ENCODE peak calls at places on chromosomes 13 and 19, in six cellular contexts. M is GM23248, W is endothelial cell of umbilical vein, Z is fibroblast of lung, N is body of pancreas, O is H1. K is an unnamed sample.

GRCh38 chr13:37685206-37685605 is 86.6 kb upstream of the POSTN start:
- DNase-seq in M (no peak), N (no peak), O (no peak), Z (peak; percentile 59), W (peak; percentile 13), K (no peak)

GRCh38 chr19:41421314-41421713 is 5.9 kb downstream of the B3GNT8 start:
- DNase-seq in N (no peak), M (no peak), O (no peak), W (no peak), Z (no peak), K (no peak)

GRCh38 chr19:3818479-3818878 is 32.3 kb upstream of the MATK start:
- DNase-seq in M (peak; percentile 83), Z (peak; percentile 47), W (peak; percentile 15), O (no peak), N (no peak), K (no peak)

GRCh38 chr13:50894504-50894903 is 15.1 kb upstream of the RNASEH2B start:
- DNase-seq in M (no peak), W (no peak), O (no peak), Z (no peak), N (no peak), K (no peak)

GRCh38 chr13:106573855-106574254 is 5.9 kb upstream of the ARGLU1 start:
- DNase-seq in N (peak; percentile 14), M (peak; percentile 69), Z (peak; percentile 55), O (no peak), W (no peak), K (no peak)

GRCh38 chr19:45206328-45206727 is 27.7 kb downstream of the BLOC1S3 start:
- DNase-seq in M (no peak), Z (no peak), W (no peak), N (no peak), O (no peak), K (no peak)

GRCh38 chr13:36432106-36432544 is at the start of gene CCNA1:
- DNase-seq in M (peak; percentile 21), Z (peak; percentile 40), O (peak; percentile 91), N (peak; percentile 4), W (no peak), K (no peak)

GRCh38 chr19:48877900-48878218 is 5.6 kb downstream of the PPP1R15A start:
- DNase-seq in M (peak; percentile 30), W (peak; percentile 1), O (no peak), Z (no peak), N (no peak), K (no peak)

GRCh38 chr13:51584731-51585191 is 499 bp downstream of the WDFY2 start:
- DNase-seq in O (peak; percentile 81), Z (peak; percentile 56), W (no peak), M (peak; percentile 77), N (peak; percentile 63), K (no peak)

GRCh38 chr19:17052439-17052838 is 22.8 kb downstream of the HAUS8 start:
- DNase-seq in N (peak; percentile 31), O (peak; percentile 67), Z (peak; percentile 44), M (peak; percentile 75), W (peak; percentile 55), K (no peak)

GRCh38 chr13:30576528-30576927 is 41.2 kb upstream of the USPL1 start:
- DNase-seq in O (no peak), N (peak; percentile 26), W (no peak), Z (peak; percentile 68), M (no peak), K (peak; percentile 77)

GRCh38 chr13:31008400-31009115 is 76.1 kb downstream of the TEX26 start:
- DNase-seq in O (peak; percentile 17), M (no peak), N (no peak), W (no peak), Z (peak; percentile 69), K (no peak)

GRCh38 chr19:31586282-31586681 is 237.0 kb upstream of the TSHZ3 start:
- DNase-seq in W (no peak), N (no peak), Z (peak; percentile 66), O (no peak), M (peak; percentile 3), K (no peak)

GRCh38 chr13:51906581-51906980 is 44.8 kb downstream of the CCDC70 start:
- DNase-seq in M (no peak), Z (no peak), O (no peak), W (no peak), N (peak; percentile 10), K (no peak)

GRCh38 chr13:48142437-48142836 is 47.5 kb upstream of the MED4 start:
- DNase-seq in N (no peak), W (peak; percentile 68), O (no peak), Z (no peak), M (no peak), K (no peak)

GRCh38 chr13:48146636-48147035 is 51.7 kb upstream of the MED4 start:
- DNase-seq in N (no peak), Z (no peak), M (no peak), O (no peak), W (no peak), K (no peak)

GRCh38 chr13:48146122-48146521 is 51.2 kb upstream of the MED4 start:
- DNase-seq in N (no peak), M (no peak), W (no peak), O (no peak), Z (no peak), K (no peak)

DNA sequence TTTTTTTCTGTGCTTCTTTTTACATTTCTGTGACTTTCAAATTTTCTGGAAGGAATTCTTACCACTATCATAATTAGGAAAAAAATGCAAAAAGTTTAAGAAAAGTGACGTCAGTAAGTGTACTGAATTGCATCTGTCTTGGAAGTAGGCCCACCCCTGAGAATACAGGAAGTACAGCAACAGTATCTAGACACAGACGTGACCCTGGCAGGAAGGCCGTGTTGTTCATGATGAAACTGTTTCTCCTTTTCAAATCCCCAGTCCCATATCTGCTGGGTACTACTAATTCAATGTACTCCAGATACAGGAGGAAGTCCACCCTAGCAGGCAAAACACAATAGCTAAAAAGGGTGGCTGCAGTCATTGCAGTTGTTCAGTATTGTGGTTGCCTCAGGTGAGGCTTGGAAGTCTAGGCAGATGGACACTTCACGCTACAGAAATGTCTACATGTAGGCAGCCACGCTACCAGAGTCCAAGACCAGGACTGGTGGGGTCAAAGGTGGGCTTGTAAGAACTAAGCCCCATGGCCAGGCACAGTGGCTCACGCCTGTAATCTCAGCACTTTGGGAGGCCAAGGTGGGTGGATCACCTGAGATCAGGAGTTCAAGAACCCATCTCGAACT is 49.6 kb upstream of the MED4 start:
- DNase-seq in Z (no peak), W (peak; percentile 81), M (peak; percentile 39), N (peak; percentile 68), O (no peak), K (no peak)
- H3K4me3 ChIP-seq in Z (no peak overlapping the region), W (no peak overlapping the region), M (no peak overlapping the region), N (no peak overlapping the region), O (no peak overlapping the region), K (no peak overlapping the region)

DNA sequence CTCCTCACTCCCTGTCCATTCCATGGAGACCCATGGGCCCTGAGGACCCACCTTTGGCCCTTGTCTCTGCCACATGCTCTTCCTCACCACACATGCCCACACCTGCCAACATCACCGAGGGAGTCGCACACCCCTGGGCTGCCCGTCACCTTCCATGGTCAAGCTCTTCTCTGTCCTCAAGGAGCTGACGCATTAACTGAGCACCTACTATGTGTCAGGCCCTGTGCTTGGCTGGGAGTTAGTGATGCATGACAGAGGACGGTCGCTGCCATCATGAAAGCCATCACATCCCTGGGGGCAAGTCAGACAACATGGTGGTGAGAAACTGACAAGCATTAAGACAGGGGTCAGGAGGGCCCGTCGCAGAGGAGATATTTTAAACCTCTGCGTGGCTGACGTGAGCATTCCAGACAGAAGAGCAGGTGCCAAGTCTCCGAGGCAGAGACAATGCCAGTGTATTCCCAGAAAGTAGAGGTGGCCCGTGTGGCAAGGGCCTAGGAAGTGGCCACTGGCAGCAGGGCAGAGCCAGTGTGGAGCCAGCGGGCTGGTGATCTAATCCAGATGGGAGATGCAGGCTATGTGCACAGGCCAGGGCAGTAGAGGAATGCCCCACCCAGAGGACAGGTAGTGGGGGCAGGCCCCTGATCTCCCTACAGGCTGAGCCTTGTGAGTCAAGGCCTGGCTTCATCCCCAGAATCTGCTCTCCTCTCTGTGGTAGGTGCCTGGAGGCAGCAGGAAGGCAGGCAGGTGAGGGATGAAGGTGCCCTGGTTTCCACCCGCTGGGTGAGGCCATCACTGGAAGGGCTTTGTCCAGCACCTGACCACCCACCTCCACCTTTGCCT is 21.2 kb downstream of the ELAVL1 start:
- DNase-seq in M (no peak), N (no peak), Z (no peak), W (no peak), O (no peak), K (no peak)
- H3K27ac ChIP-seq in M (no peak overlapping the region), N (no peak overlapping the region), Z (no peak overlapping the region), W (no peak overlapping the region), O (no peak overlapping the region), K (no peak overlapping the region)

DNA sequence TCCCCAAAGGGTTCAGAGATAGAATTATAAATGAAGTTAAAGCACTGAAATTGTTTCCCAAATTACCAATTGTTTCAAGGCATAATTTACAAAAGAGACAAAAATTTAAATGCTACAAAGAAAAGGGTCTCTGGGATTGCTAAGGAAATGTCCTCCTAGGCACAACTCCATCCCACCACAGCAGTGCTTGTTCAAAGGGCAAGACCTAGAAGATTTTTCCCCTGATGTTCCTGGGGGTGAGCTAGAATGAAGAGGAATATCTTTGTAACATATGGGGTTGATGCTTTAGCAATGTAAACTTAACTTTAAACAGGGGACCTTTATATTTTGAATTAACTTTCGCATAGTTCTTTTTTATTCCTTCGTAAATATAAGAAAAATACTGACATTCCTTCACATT is 1.6 kb downstream of the LCP1 start:
- DNase-seq in W (no peak), N (no peak), Z (no peak), O (no peak), M (no peak), K (no peak)
- H3K4me3 ChIP-seq in W (no peak overlapping the region), N (no peak overlapping the region), Z (no peak overlapping the region), O (no peak overlapping the region), M (no peak overlapping the region), K (peak overlapping the region; percentile 83)

DNA sequence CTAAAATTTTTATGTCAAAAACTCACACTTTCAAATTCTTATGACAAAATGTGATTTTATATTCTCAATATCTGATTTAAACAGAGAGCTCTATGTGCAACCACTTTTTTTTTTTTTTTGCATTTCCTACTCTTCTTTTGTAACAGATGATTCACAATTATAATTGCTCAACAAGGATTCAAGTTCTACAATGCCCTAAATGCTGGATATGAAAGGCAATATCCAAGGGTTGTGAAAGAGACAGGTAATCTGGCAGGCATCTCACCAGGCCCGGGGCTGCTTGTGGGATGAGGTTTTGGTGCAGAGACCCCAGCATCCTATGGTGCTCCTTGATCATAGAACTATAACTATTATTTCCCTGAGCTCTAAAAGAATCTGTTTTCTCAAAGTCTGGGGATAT is 363.6 kb upstream of the NBEA start:
- DNase-seq in O (no peak), M (peak; percentile 50), N (no peak), W (no peak), Z (peak; percentile 40), K (no peak)
- H3K27ac ChIP-seq in O (no peak overlapping the region), M (no peak overlapping the region), N (no peak overlapping the region), W (no peak overlapping the region), Z (no peak overlapping the region), K (no peak overlapping the region)

K was measured in naive thymus-derived CD4-positive, alpha-beta T cell.